ENCODE peak calls at places on chromosome 13, in eight cellular contexts. B, P, E, U, O, H, T and G are unnamed samples.
A peak's percentile ranks its signal among the peaks of the same experiment; 100 is the strongest.

GRCh38 chr13:84137292-84137691 is 255.0 kb upstream of the SLITRK1 start:
- DNase-seq in E (peak; percentile 48), O (no peak), B (no peak), P (peak; percentile 46), T (no peak), H (no peak), U (no peak), G (peak; percentile 17)

GRCh38 chr13:111623170-111623569 is 302.7 kb downstream of the TEX29 start:
- DNase-seq in B (no peak), H (no peak), E (no peak), T (no peak), O (no peak), P (no peak), U (no peak), G (no peak)

GRCh38 chr13:79631260-79631659 is 150.3 kb downstream of the NDFIP2 start:
- DNase-seq in U (peak; percentile 69), T (no peak), H (peak; percentile 98), P (peak; percentile 78), O (no peak), E (peak; percentile 75), B (peak; percentile 73), G (peak; percentile 73)

GRCh38 chr13:95552539-95553270 is at the start of gene CLDN10:
- DNase-seq in E (no peak), U (no peak), P (no peak), H (no peak), O (no peak), B (no peak), T (no peak), G (no peak)

GRCh38 chr13:99702687-99703319 is 201.5 kb downstream of the TM9SF2 start:
- DNase-seq in P (no peak), B (no peak), T (no peak), E (no peak), U (no peak), O (no peak), H (no peak), G (no peak)

GRCh38 chr13:31538067-31539042 is 201.0 kb upstream of the RXFP2 start:
- DNase-seq in P (peak; percentile 42), E (peak; percentile 29), O (no peak), U (no peak), B (peak; percentile 31), T (no peak), H (peak; percentile 72), G (peak; percentile 52)

GRCh38 chr13:101150998-101151397 is 265.3 kb downstream of the NALCN start:
- DNase-seq in E (peak; percentile 34), U (no peak), O (no peak), P (peak; percentile 40), B (no peak), T (no peak), H (no peak), G (peak; percentile 62)

GRCh38 chr13:105774739-105775460 is 760.6 kb downstream of the EFNB2 start:
- DNase-seq in H (no peak), B (no peak), P (peak; percentile 77), E (peak; percentile 95), T (no peak), U (no peak), O (no peak), G (no peak)

GRCh38 chr13:99176309-99177276 is 24.1 kb upstream of the UBAC2 start:
- DNase-seq in T (peak; percentile 66), P (peak; percentile 42), E (peak; percentile 34), O (peak; percentile 64), B (peak; percentile 80), H (peak; percentile 77), U (no peak), G (peak; percentile 27)

GRCh38 chr13:113560645-113561416 is 23.7 kb upstream of the TFDP1 start:
- DNase-seq in T (peak; percentile 54), E (no peak), O (peak; percentile 7), U (no peak), B (no peak), P (no peak), H (no peak), G (no peak)

GRCh38 chr13:30976041-30976440 is 43.6 kb downstream of the TEX26 start:
- DNase-seq in T (no peak), E (no peak), P (peak; percentile 45), U (no peak), H (no peak), B (no peak), O (no peak), G (no peak)

GRCh38 chr13:29961036-29961685 is 110.7 kb upstream of the UBL3 start:
- DNase-seq in O (no peak), U (no peak), T (no peak), H (no peak), E (no peak), P (no peak), B (no peak), G (no peak)

GRCh38 chr13:40235160-40235796 is 431.2 kb downstream of the FOXO1 start:
- DNase-seq in T (no peak), B (no peak), O (no peak), H (peak; percentile 87), U (peak; percentile 30), E (no peak), P (no peak), G (no peak)

GRCh38 chr13:40388617-40389016 is 277.8 kb downstream of the FOXO1 start:
- DNase-seq in H (no peak), O (peak; percentile 46), P (no peak), B (no peak), E (peak; percentile 58), U (no peak), T (no peak), G (peak; percentile 13)

GRCh38 chr13:41199061-41199460 is 4.7 kb upstream of the KBTBD7 start:
- DNase-seq in P (no peak), E (no peak), H (no peak), O (no peak), U (no peak), T (no peak), B (no peak), G (no peak)

GRCh38 chr13:100721885-100722512 is 47.4 kb upstream of the TMTC4 start:
- DNase-seq in E (peak; percentile 32), B (peak; percentile 66), O (no peak), H (peak; percentile 72), P (peak; percentile 50), U (peak; percentile 11), T (no peak), G (peak; percentile 44)

GRCh38 chr13:51999525-51999924 is 11.7 kb downstream of the ATP7B start:
- DNase-seq in E (peak; percentile 43), U (no peak), P (no peak), T (peak; percentile 68), O (no peak), H (peak; percentile 14), B (no peak), G (peak; percentile 8)

GRCh38 chr13:51998723-51999471 is 12.4 kb downstream of the ATP7B start:
- DNase-seq in T (no peak), B (no peak), U (no peak), H (no peak), O (no peak), P (no peak), E (no peak), G (no peak)

GRCh38 chr13:52002361-52002760 is 8.9 kb downstream of the ATP7B start:
- DNase-seq in H (no peak), E (no peak), T (no peak), P (no peak), B (no peak), U (no peak), O (no peak), G (no peak)

GRCh38 chr13:52003551-52003950 is 7.7 kb downstream of the ATP7B start:
- DNase-seq in P (no peak), U (no peak), E (no peak), H (no peak), B (no peak), O (no peak), T (no peak), G (no peak)

DNA sequence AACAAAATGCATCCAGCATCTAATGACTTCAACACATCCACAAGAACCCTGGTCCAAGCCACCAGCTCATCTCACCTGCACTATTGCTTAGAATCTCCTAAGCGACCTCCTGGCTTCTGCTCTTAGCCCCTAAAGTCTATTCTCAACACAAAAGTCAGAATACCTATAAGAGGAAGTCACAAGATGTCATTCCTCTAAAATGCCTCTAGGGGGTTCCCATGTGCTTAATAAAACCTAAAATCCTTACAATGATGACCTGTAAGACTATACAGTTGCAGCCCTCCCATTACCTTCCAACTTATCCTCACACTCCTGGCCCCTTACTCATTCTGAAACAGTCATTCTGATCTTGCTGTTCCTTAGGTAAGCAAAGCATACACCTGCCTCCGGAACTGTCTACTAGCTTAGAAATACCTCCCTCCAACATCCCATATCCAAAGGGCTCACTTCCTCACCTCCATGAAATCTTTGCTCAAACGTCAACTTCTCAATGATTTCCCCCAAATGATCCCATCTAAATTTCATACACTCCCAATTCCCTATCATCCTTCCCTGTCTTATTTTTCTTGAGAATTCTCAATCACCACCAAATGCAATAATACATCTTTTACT is 10.0 kb downstream of the ATP7B start:
- DNase-seq in B (no peak), O (no peak), U (no peak), P (peak; percentile 54), T (no peak), E (peak; percentile 39), H (peak; percentile 51), G (peak; percentile 55)
- TF ChIP-seq CTCF in B (peak; percentile 68), O (no peak), U (peak; percentile 68), P (peak; percentile 73), T (peak; percentile 78), E (peak; percentile 63), H (peak; percentile 60), G (peak; percentile 79)

DNA sequence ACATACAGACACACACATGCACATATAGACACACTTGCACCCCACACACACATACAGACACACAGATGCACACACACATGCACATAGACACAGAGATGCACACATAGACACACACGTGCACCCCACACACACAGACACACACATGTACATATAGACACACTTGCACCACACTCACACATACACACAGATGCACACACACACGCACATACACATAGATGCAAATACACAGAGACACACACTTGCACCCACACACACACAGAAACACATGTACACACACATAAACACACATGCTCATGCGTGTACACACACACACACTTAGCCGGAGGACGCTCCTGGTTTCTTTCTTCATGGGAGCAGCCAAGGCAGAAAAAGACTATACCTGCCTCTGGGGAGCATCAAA is 10.0 kb downstream of the COL4A2 start:
- DNase-seq in T (peak; percentile 49), H (no peak), O (no peak), P (no peak), E (no peak), B (no peak), U (no peak), G (no peak)
- TF ChIP-seq CTCF in T (no peak), H (no peak), O (no peak), P (no peak), E (no peak), B (no peak), U (no peak), G (no peak)

DNA sequence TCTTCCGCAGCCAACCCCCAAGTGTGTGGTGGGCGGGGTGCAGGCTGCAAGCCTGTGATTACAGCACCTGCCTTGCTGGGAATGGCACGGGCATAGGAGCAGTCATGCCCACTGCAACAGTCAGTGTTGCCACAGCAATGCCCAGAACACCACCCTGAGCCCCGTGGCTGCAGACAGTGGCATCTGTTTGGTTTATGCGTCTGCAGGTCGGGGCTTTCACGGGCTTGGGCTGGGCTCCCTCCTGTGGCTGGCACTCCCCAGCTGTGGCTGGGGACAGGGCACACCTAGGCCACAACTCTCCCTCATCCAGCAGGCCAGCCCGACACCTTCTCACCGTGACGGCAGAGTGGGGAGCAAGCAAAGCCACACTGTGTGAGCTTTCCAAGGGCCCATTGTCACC is 115.3 kb upstream of the C1QTNF9B start:
- DNase-seq in O (no peak), E (no peak), B (no peak), T (no peak), P (no peak), H (no peak), U (no peak), G (no peak)
- TF ChIP-seq CTCF in O (no peak), E (no peak), B (no peak), T (no peak), P (no peak), H (no peak), U (no peak), G (no peak)

GRCh38 chr13:26629260-26629659 is 71.8 kb downstream of the WASF3 start:
- DNase-seq in U (no peak), O (no peak), B (peak; percentile 21), E (no peak), P (no peak), T (no peak), H (no peak), G (peak; percentile 3)
- TF ChIP-seq CTCF in U (peak; percentile 8), O (no peak), B (peak; percentile 41), E (peak; percentile 6), P (no peak), T (no peak), H (no peak), G (peak; percentile 26)